ENCODE peak calls at places on chromosomes 1 and 21, in nine cellular contexts. N, I, K, R, A, G, P, O and Y are unnamed samples.
A peak's percentile ranks its signal among the peaks of the same experiment; 100 is the strongest.

GRCh38 chr1:3226664-3227371 is 157.8 kb downstream of the PRDM16 start:
- DNase-seq in O (no peak), G (no peak), P (no peak), N (no peak), I (no peak), K (no peak), A (no peak), R (no peak), Y (no peak)

GRCh38 chr1:64186138-64186897 is 17.1 kb upstream of the UBE2U start:
- DNase-seq in K (no peak), G (no peak), P (no peak), A (no peak), N (no peak), R (no peak), I (peak; percentile 29), O (no peak), Y (no peak)

GRCh38 chr1:222523852-222524251 is 24.1 kb downstream of the HHIPL2 start:
- DNase-seq in O (no peak), P (no peak), I (no peak), A (no peak), G (no peak), R (no peak), K (no peak), N (no peak), Y (no peak)

GRCh38 chr1:11518791-11519628 is 40.1 kb downstream of the DISP3 start:
- DNase-seq in K (no peak), A (no peak), I (no peak), P (no peak), N (no peak), R (no peak), G (no peak), O (no peak), Y (no peak)

GRCh38 chr1:207214453-207214852 is 107.0 kb upstream of the CD55 start:
- DNase-seq in K (no peak), R (no peak), I (no peak), A (no peak), G (no peak), O (no peak), N (no peak), P (no peak), Y (no peak)

GRCh38 chr1:66777846-66778245 is 23.2 kb downstream of the INSL5 start:
- DNase-seq in N (no peak), I (no peak), A (no peak), O (no peak), P (no peak), G (no peak), R (no peak), K (no peak), Y (no peak)

GRCh38 chr1:25802915-25803314 is 2.9 kb downstream of the SELENON start:
- DNase-seq in N (peak; percentile 43), A (no peak), P (peak; percentile 81), I (no peak), K (no peak), G (no peak), R (no peak), O (peak; percentile 17), Y (no peak)

GRCh38 chr21:23003951-23004350 is 2005.7 kb downstream of the NCAM2 start:
- DNase-seq in P (no peak), I (no peak), O (no peak), A (no peak), G (no peak), R (no peak), N (no peak), K (no peak), Y (no peak)

GRCh38 chr1:70057500-70057899 is 147.9 kb downstream of the LRRC40 start:
- DNase-seq in A (no peak), R (no peak), P (no peak), K (no peak), N (no peak), I (no peak), O (no peak), G (no peak), Y (no peak)

GRCh38 chr1:244012232-244012631 is 38.9 kb upstream of the ZBTB18 start:
- DNase-seq in G (peak; percentile 81), P (no peak), A (no peak), R (no peak), K (no peak), O (no peak), I (no peak), N (no peak), Y (no peak)

GRCh38 chr1:90879281-90879680 is 142.6 kb downstream of the ZNF644 start:
- DNase-seq in N (no peak), P (no peak), R (no peak), G (peak; percentile 4), A (no peak), K (no peak), O (no peak), I (no peak), Y (no peak)

GRCh38 chr1:204992499-204992898 is 50.5 kb upstream of the CNTN2 start:
- DNase-seq in P (no peak), K (no peak), O (peak; percentile 87), A (no peak), G (no peak), N (no peak), I (no peak), R (no peak), Y (no peak)

GRCh38 chr1:65209005-65209885 is 61.2 kb downstream of the AK4 start:
- DNase-seq in R (no peak), P (peak; percentile 52), N (no peak), A (no peak), O (no peak), K (peak; percentile 40), G (peak; percentile 70), I (no peak), Y (peak; percentile 52)

GRCh38 chr1:68128157-68128556 is 77.7 kb upstream of the DIRAS3 start:
- DNase-seq in N (no peak), O (no peak), A (no peak), G (peak; percentile 34), I (no peak), K (no peak), R (no peak), P (peak; percentile 39), Y (peak; percentile 48)

GRCh38 chr1:70288171-70288570 is 66.4 kb downstream of the ANKRD13C start:
- DNase-seq in P (no peak), O (no peak), N (no peak), K (no peak), A (no peak), R (no peak), G (no peak), I (no peak), Y (no peak)

GRCh38 chr1:117646007-117646913 is 40.4 kb downstream of the TENT5C start:
- DNase-seq in N (no peak), P (no peak), A (no peak), R (no peak), G (peak; percentile 50), K (peak; percentile 7), I (no peak), O (no peak), Y (no peak)

GRCh38 chr1:245260116-245260882 is 105.5 kb downstream of the KIF26B start:
- DNase-seq in A (no peak), K (no peak), I (no peak), R (no peak), P (no peak), N (no peak), G (no peak), O (no peak), Y (no peak)

GRCh38 chr1:182615468-182616129 is 11.4 kb upstream of the RGS16 start:
- DNase-seq in R (no peak), O (no peak), N (peak; percentile 33), K (no peak), A (peak; percentile 27), G (peak; percentile 63), P (peak; percentile 79), I (peak; percentile 61), Y (no peak)

DNA sequence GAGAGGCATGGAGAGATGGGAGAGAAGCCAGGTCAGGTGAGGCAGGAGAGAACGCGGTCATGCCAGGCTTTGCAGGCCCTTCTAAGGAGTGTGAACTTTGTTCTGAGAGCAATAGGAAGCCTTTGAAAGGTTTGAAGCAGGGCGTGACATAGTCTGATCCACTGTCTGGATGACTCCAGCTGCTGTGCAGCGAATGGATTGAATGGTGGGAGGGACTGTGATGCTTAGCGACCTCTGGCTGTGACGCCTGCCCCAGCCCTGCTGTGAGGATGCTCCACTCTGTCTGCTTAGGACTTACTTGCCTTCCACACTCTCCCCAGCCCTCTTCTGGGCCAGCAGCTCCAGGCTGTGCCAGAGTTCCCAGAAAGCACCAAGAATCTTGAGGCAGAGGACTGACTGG is 41.8 kb upstream of the POU3F1 start:
- DNase-seq in A (no peak), I (no peak), N (no peak), R (no peak), O (no peak), P (no peak), G (no peak), K (no peak), Y (peak; percentile 35)
- TF ChIP-seq CTCF in A (no peak), I (no peak), N (no peak), R (no peak), O (no peak), P (no peak), G (no peak), K (no peak), Y (peak; percentile 13)

GRCh38 chr1:44819257-44819593 is 10.9 kb downstream of the BTBD19 start:
- DNase-seq in R (no peak), I (peak; percentile 1), N (no peak), P (no peak), G (no peak), O (no peak), K (no peak), A (no peak), Y (no peak)
- H3K4me3 ChIP-seq in R (peak overlapping the region; percentile 49), I (peak overlapping the region; percentile 69), N (peak overlapping the region; percentile 45), P (peak overlapping the region; percentile 62), G (peak overlapping the region; percentile 20), O (peak overlapping the region; percentile 42), K (peak overlapping the region; percentile 22), A (peak overlapping the region; percentile 47), Y (peak overlapping the region; percentile 23)

GRCh38 chr1:20610950-20611349 is 22.1 kb downstream of the CDA start:
- DNase-seq in I (no peak), N (no peak), A (no peak), O (no peak), G (no peak), K (no peak), R (no peak), P (no peak), Y (no peak)

GRCh38 chr1:20614130-20614579 is 19.1 kb upstream of the PINK1 start:
- DNase-seq in A (no peak), P (no peak), R (no peak), G (no peak), I (no peak), K (no peak), O (no peak), N (no peak), Y (no peak)

GRCh38 chr1:20611652-20612051 is 21.6 kb upstream of the PINK1 start:
- DNase-seq in R (no peak), I (no peak), G (no peak), A (no peak), N (no peak), K (no peak), O (no peak), P (no peak), Y (no peak)

GRCh38 chr1:20604678-20605077 is 15.8 kb downstream of the CDA start:
- DNase-seq in G (no peak), R (no peak), N (no peak), I (no peak), P (no peak), O (no peak), A (no peak), K (no peak), Y (no peak)

GRCh38 chr1:20609541-20609940 is 20.6 kb downstream of the CDA start:
- DNase-seq in O (no peak), N (no peak), G (no peak), R (no peak), K (no peak), I (no peak), A (no peak), P (no peak), Y (no peak)
- TF ChIP-seq CTCF in O (no peak), N (no peak), G (no peak), R (no peak), K (no peak), I (no peak), A (no peak), P (no peak), Y (no peak)

GRCh38 chr21:35303085-35303484 is 254.0 kb upstream of the RUNX1 start:
- DNase-seq in N (no peak), R (no peak), K (peak; percentile 75), O (no peak), I (no peak), P (no peak), G (peak; percentile 87), A (no peak), Y (no peak)
- H3K4me3 ChIP-seq in N (no peak overlapping the region), R (no peak overlapping the region), K (no peak overlapping the region), O (no peak overlapping the region), I (no peak overlapping the region), P (no peak overlapping the region), G (no peak overlapping the region), A (no peak overlapping the region), Y (no peak overlapping the region)